ENCODE peak calls at places on chromosomes 5 and 9, in seven cellular contexts. One of them, this sample, is unnamed.

GRCh38 chr5:36724429-36725332 is 118.3 kb downstream of the SLC1A3 start:
- DNase-seq in prostate gland: no peak
- DNase-seq in transverse colon: peak
- DNase-seq in spleen: peak
- DNase-seq in sigmoid colon: no peak
- DNase-seq in HCT116: no peak
- DNase-seq in vagina: no peak
- DNase-seq in this sample: peak

GRCh38 chr5:91651704-91652103 is 268.6 kb upstream of the ARRDC3 start:
- DNase-seq in prostate gland: no peak
- DNase-seq in transverse colon: no peak
- DNase-seq in spleen: no peak
- DNase-seq in sigmoid colon: no peak
- DNase-seq in HCT116: no peak
- DNase-seq in vagina: no peak
- DNase-seq in this sample: no peak

GRCh38 chr9:304519-305185 is 90.0 kb downstream of the DOCK8 start:
- DNase-seq in prostate gland: peak
- DNase-seq in transverse colon: no peak
- DNase-seq in spleen: no peak
- DNase-seq in sigmoid colon: no peak
- DNase-seq in HCT116: no peak
- DNase-seq in vagina: no peak
- DNase-seq in this sample: no peak

GRCh38 chr5:44267909-44268308 is 121.3 kb downstream of the FGF10 start:
- DNase-seq in prostate gland: no peak
- DNase-seq in transverse colon: no peak
- DNase-seq in spleen: no peak
- DNase-seq in sigmoid colon: no peak
- DNase-seq in HCT116: no peak
- DNase-seq in vagina: no peak
- DNase-seq in this sample: no peak

GRCh38 chr5:93279292-93279974 is 301.6 kb downstream of the NR2F1-AS1 start:
- DNase-seq in prostate gland: no peak
- DNase-seq in transverse colon: no peak
- DNase-seq in spleen: no peak
- DNase-seq in sigmoid colon: no peak
- DNase-seq in HCT116: no peak
- DNase-seq in vagina: no peak
- DNase-seq in this sample: no peak

GRCh38 chr5:82276800-82277612 is 1.1 kb downstream of the RPS23 start:
- DNase-seq in prostate gland: no peak
- DNase-seq in transverse colon: no peak
- DNase-seq in spleen: no peak
- DNase-seq in sigmoid colon: no peak
- DNase-seq in HCT116: no peak
- DNase-seq in vagina: no peak
- DNase-seq in this sample: no peak

GRCh38 chr9:84894859-84895258 is 225.3 kb downstream of the NTRK2 start:
- DNase-seq in prostate gland: no peak
- DNase-seq in transverse colon: no peak
- DNase-seq in spleen: no peak
- DNase-seq in sigmoid colon: no peak
- DNase-seq in HCT116: no peak
- DNase-seq in vagina: no peak
- DNase-seq in this sample: no peak

GRCh38 chr9:120875954-120876841 is 790 bp downstream of the PHF19 start:
- DNase-seq in prostate gland: peak
- DNase-seq in transverse colon: peak
- DNase-seq in spleen: peak
- DNase-seq in sigmoid colon: peak
- DNase-seq in HCT116: peak
- DNase-seq in vagina: no peak
- DNase-seq in this sample: peak

GRCh38 chr9:18632624-18633407 is 158.9 kb downstream of the ADAMTSL1 start:
- DNase-seq in prostate gland: peak
- DNase-seq in transverse colon: no peak
- DNase-seq in spleen: no peak
- DNase-seq in sigmoid colon: no peak
- DNase-seq in HCT116: no peak
- DNase-seq in vagina: no peak
- DNase-seq in this sample: peak

GRCh38 chr9:85038061-85038460 is 368.5 kb downstream of the NTRK2 start:
- DNase-seq in prostate gland: no peak
- DNase-seq in transverse colon: no peak
- DNase-seq in spleen: no peak
- DNase-seq in sigmoid colon: no peak
- DNase-seq in HCT116: no peak
- DNase-seq in vagina: no peak
- DNase-seq in this sample: no peak

GRCh38 chr9:137293482-137294090 is 8.5 kb downstream of the NRARP start:
- DNase-seq in prostate gland: no peak
- DNase-seq in transverse colon: peak
- DNase-seq in spleen: no peak
- DNase-seq in sigmoid colon: no peak
- DNase-seq in HCT116: no peak
- DNase-seq in vagina: no peak
- DNase-seq in this sample: peak

GRCh38 chr5:124797665-124798087 is 51.2 kb upstream of the ZNF608 start:
- DNase-seq in prostate gland: no peak
- DNase-seq in transverse colon: no peak
- DNase-seq in spleen: no peak
- DNase-seq in sigmoid colon: no peak
- DNase-seq in HCT116: no peak
- DNase-seq in vagina: no peak
- DNase-seq in this sample: no peak

GRCh38 chr5:152072076-152072475 is 147.4 kb upstream of the GLRA1 start:
- DNase-seq in prostate gland: no peak
- DNase-seq in transverse colon: no peak
- DNase-seq in spleen: no peak
- DNase-seq in sigmoid colon: no peak
- DNase-seq in HCT116: no peak
- DNase-seq in vagina: no peak
- DNase-seq in this sample: no peak

GRCh38 chr9:27528278-27528885 is 1.2 kb downstream of the MOB3B start:
- DNase-seq in prostate gland: peak
- DNase-seq in transverse colon: peak
- DNase-seq in spleen: peak
- DNase-seq in sigmoid colon: peak
- DNase-seq in HCT116: no peak
- DNase-seq in vagina: no peak
- DNase-seq in this sample: peak

GRCh38 chr5:83011990-83012389 is 65.2 kb downstream of the TMEM167A start:
- DNase-seq in prostate gland: no peak
- DNase-seq in transverse colon: no peak
- DNase-seq in spleen: no peak
- DNase-seq in sigmoid colon: no peak
- DNase-seq in HCT116: no peak
- DNase-seq in vagina: no peak
- DNase-seq in this sample: no peak

GRCh38 chr5:152331718-152332117 is 73.4 kb downstream of the NMUR2 start:
- DNase-seq in prostate gland: no peak
- DNase-seq in transverse colon: no peak
- DNase-seq in spleen: no peak
- DNase-seq in sigmoid colon: no peak
- DNase-seq in HCT116: no peak
- DNase-seq in vagina: no peak
- DNase-seq in this sample: no peak

GRCh38 chr5:43772601-43773031 is 169.6 kb downstream of the NNT start:
- DNase-seq in prostate gland: no peak
- DNase-seq in transverse colon: no peak
- DNase-seq in spleen: no peak
- DNase-seq in sigmoid colon: no peak
- DNase-seq in HCT116: peak
- DNase-seq in vagina: no peak
- DNase-seq in this sample: no peak

GRCh38 chr5:43348964-43349363 is 35.8 kb upstream of the HMGCS1 start:
- DNase-seq in prostate gland: no peak
- DNase-seq in transverse colon: no peak
- DNase-seq in spleen: no peak
- DNase-seq in sigmoid colon: no peak
- DNase-seq in HCT116: no peak
- DNase-seq in vagina: no peak
- DNase-seq in this sample: no peak

GRCh38 chr5:65395526-65396155 is 86.1 kb downstream of the ADAMTS6 start:
- DNase-seq in prostate gland: no peak
- DNase-seq in transverse colon: no peak
- DNase-seq in spleen: no peak
- DNase-seq in sigmoid colon: no peak
- DNase-seq in HCT116: no peak
- DNase-seq in vagina: no peak
- DNase-seq in this sample: no peak

GRCh38 chr9:89182369-89182768 is 3.8 kb upstream of the SHC3 start:
- DNase-seq in prostate gland: no peak
- DNase-seq in transverse colon: no peak
- DNase-seq in spleen: no peak
- DNase-seq in sigmoid colon: no peak
- DNase-seq in HCT116: no peak
- DNase-seq in vagina: no peak
- DNase-seq in this sample: no peak

GRCh38 chr9:89185980-89186379 is 7.4 kb upstream of the SHC3 start:
- DNase-seq in prostate gland: no peak
- DNase-seq in transverse colon: no peak
- DNase-seq in spleen: no peak
- DNase-seq in sigmoid colon: no peak
- DNase-seq in HCT116: no peak
- DNase-seq in vagina: no peak
- DNase-seq in this sample: no peak

GRCh38 chr9:89179920-89180667 is 1.5 kb upstream of the SHC3 start:
- DNase-seq in prostate gland: peak
- DNase-seq in transverse colon: peak
- DNase-seq in spleen: peak
- DNase-seq in sigmoid colon: peak
- DNase-seq in HCT116: peak
- DNase-seq in vagina: peak
- DNase-seq in this sample: peak

GRCh38 chr9:89179535-89179919 is 909 bp upstream of the SHC3 start:
- DNase-seq in prostate gland: no peak
- DNase-seq in transverse colon: no peak
- DNase-seq in spleen: no peak
- DNase-seq in sigmoid colon: no peak
- DNase-seq in HCT116: no peak
- DNase-seq in vagina: no peak
- DNase-seq in this sample: no peak

GRCh38 chr9:89183146-89183545 is 4.5 kb upstream of the SHC3 start:
- DNase-seq in prostate gland: no peak
- DNase-seq in transverse colon: no peak
- DNase-seq in spleen: no peak
- DNase-seq in sigmoid colon: no peak
- DNase-seq in HCT116: no peak
- DNase-seq in vagina: no peak
- DNase-seq in this sample: no peak
- TF ChIP-seq CTCF in prostate gland: no peak
- TF ChIP-seq CTCF in transverse colon: no peak
- TF ChIP-seq CTCF in spleen: no peak
- TF ChIP-seq CTCF in sigmoid colon: no peak
- TF ChIP-seq CTCF in HCT116: no peak
- TF ChIP-seq CTCF in vagina: no peak
- TF ChIP-seq CTCF in this sample: no peak

GRCh38 chr9:101307524-101308213 is 77.1 kb downstream of the BAAT start:
- DNase-seq in prostate gland: no peak
- DNase-seq in transverse colon: no peak
- DNase-seq in spleen: no peak
- DNase-seq in sigmoid colon: no peak
- DNase-seq in HCT116: no peak
- DNase-seq in vagina: no peak
- DNase-seq in this sample: no peak
- TF ChIP-seq POLR2A in prostate gland: no peak
- TF ChIP-seq POLR2A in transverse colon: no peak
- TF ChIP-seq POLR2A in spleen: no peak
- TF ChIP-seq POLR2A in sigmoid colon: no peak
- TF ChIP-seq POLR2A in HCT116: no peak
- TF ChIP-seq POLR2A in vagina: no peak
- TF ChIP-seq POLR2A in this sample: no peak

GRCh38 chr5:72325566-72326297 is 5.6 kb downstream of the PTCD2 start:
- DNase-seq in prostate gland: no peak
- DNase-seq in transverse colon: no peak
- DNase-seq in spleen: no peak
- DNase-seq in sigmoid colon: no peak
- DNase-seq in HCT116: no peak
- DNase-seq in vagina: no peak
- DNase-seq in this sample: no peak

GRCh38 chr5:72314571-72315172 is 5.4 kb downstream of the MRPS27 start:
- DNase-seq in prostate gland: peak
- DNase-seq in transverse colon: no peak
- DNase-seq in spleen: no peak
- DNase-seq in sigmoid colon: no peak
- DNase-seq in HCT116: no peak
- DNase-seq in vagina: no peak
- DNase-seq in this sample: peak

GRCh38 chr5:72324186-72324825 is 4.1 kb downstream of the PTCD2 start:
- DNase-seq in prostate gland: no peak
- DNase-seq in transverse colon: no peak
- DNase-seq in spleen: no peak
- DNase-seq in sigmoid colon: no peak
- DNase-seq in HCT116: no peak
- DNase-seq in vagina: no peak
- DNase-seq in this sample: no peak

DNA sequence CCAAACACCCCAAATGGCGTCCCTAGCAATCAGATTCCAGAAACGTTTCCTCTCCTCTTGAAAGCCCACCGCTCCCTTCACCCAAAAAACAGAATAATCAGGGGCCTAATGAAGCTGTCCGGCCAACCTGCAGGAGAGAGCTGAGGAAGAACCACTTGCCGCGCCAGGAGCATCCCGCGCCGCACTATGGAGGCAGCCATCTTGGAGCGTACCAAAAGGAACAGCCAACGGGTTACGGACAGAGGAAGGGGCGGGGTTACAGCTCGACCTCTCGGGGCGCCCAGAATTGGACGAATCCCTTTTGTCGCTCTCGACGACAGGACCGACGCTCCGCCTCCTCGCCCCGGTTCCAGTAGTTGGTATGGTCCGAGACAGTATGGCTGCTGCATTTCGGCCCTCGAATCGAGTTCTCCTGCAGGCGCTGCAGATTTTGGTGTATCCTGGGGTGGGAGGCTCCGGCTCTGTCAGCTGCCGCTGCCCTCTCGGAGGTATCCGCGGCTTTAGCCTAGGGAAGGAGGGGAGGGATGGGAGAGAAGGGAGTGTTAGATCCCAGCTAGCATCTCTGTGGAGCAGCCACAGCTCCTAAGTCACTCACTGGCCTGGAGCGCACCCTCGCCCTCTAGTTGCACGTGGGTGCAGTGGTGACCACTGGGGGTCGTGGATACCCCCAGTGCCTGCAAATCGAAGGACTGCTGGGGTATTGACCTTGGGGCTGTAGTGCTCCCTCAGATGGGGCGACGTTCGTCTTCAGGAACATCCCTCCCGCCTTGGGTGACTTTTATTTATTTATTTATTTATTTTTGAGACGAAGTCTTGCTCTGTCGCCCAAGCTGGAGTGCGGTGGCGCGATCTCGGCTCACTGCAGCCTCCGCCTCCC is at the start of the genes MRPS27 and PTCD2:
- DNase-seq in prostate gland: peak
- DNase-seq in transverse colon: peak
- DNase-seq in spleen: peak
- DNase-seq in sigmoid colon: peak
- DNase-seq in HCT116: peak
- DNase-seq in vagina: peak
- DNase-seq in this sample: peak
- TF ChIP-seq POLR2AphosphoS5 in prostate gland: peak
- TF ChIP-seq POLR2AphosphoS5 in transverse colon: peak
- TF ChIP-seq POLR2AphosphoS5 in spleen: peak
- TF ChIP-seq POLR2AphosphoS5 in sigmoid colon: peak
- TF ChIP-seq POLR2AphosphoS5 in HCT116: peak
- TF ChIP-seq POLR2AphosphoS5 in vagina: peak
- TF ChIP-seq POLR2AphosphoS5 in this sample: peak

GRCh38 chr5:175616083-175616482 is 41.8 kb upstream of the HRH2 start:
- DNase-seq in prostate gland: no peak
- DNase-seq in transverse colon: no peak
- DNase-seq in spleen: no peak
- DNase-seq in sigmoid colon: no peak
- DNase-seq in HCT116: no peak
- DNase-seq in vagina: no peak
- DNase-seq in this sample: no peak
- TF ChIP-seq CTCF in prostate gland: no peak
- TF ChIP-seq CTCF in transverse colon: no peak
- TF ChIP-seq CTCF in spleen: no peak
- TF ChIP-seq CTCF in sigmoid colon: no peak
- TF ChIP-seq CTCF in HCT116: no peak
- TF ChIP-seq CTCF in vagina: no peak
- TF ChIP-seq CTCF in this sample: no peak